ENCODE peak calls at places on chromosomes 4 and X, in seven cellular contexts. F is esophagus squamous epithelium, R is ovary, Q is right lobe of liver, A is HCT116, D is IMR-90, K is stomach. V is an unnamed sample.

GRCh38 chr4:186366326-186366725 is 100.3 kb downstream of the F11 start:
- DNase-seq in F (no peak), R (no peak), Q (no peak), A (no peak), D (no peak), K (no peak), V (no peak)

GRCh38 chrX:38117485-38117884 is 103.2 kb downstream of the SRPX start:
- DNase-seq in F (no peak), R (no peak), Q (peak; percentile 76), A (no peak), D (peak; percentile 24), K (peak; percentile 45), V (peak; percentile 72)

GRCh38 chr4:79576480-79576803 is 168.4 kb upstream of the GK2 start:
- DNase-seq in F (no peak), R (no peak), Q (no peak), A (no peak), D (peak; percentile 18), K (no peak), V (no peak)

GRCh38 chr4:157776930-157777329 is 395.9 kb downstream of the GASK1B start:
- DNase-seq in F (no peak), R (no peak), Q (peak; percentile 63), A (no peak), D (no peak), K (no peak), V (no peak)

GRCh38 chr4:108725457-108725856 is 37.4 kb downstream of the ETNPPL start:
- DNase-seq in F (no peak), R (no peak), Q (no peak), A (peak; percentile 13), D (no peak), K (no peak), V (no peak)

GRCh38 chrX:46561931-46562721 is 11.4 kb upstream of the CHST7 start:
- DNase-seq in F (no peak), R (no peak), Q (no peak), A (no peak), D (no peak), K (peak; percentile 41), V (no peak)

GRCh38 chrX:3651272-3651671 is 62.2 kb downstream of the PRKX start:
- DNase-seq in F (no peak), R (no peak), Q (no peak), A (peak; percentile 0), D (peak; percentile 49), K (no peak), V (no peak)

GRCh38 chr4:14552119-14552518 is 450.2 kb upstream of the CPEB2 start:
- DNase-seq in F (no peak), R (no peak), Q (no peak), A (no peak), D (no peak), K (no peak), V (no peak)

GRCh38 chrX:7925867-7926472 is 1.2 kb downstream of the PNPLA4 start:
- DNase-seq in F (no peak), R (peak; percentile 13), Q (peak; percentile 50), A (peak; percentile 27), D (peak; percentile 63), K (peak; percentile 63), V (peak; percentile 60)

GRCh38 chrX:17495052-17495451 is 120.1 kb downstream of the NHS start:
- DNase-seq in F (no peak), R (no peak), Q (no peak), A (no peak), D (no peak), K (no peak), V (no peak)

GRCh38 chr4:7904942-7905341 is 34.7 kb downstream of the AFAP1 start:
- DNase-seq in F (no peak), R (no peak), Q (no peak), A (no peak), D (peak; percentile 94), K (no peak), V (no peak)

GRCh38 chr4:30844861-30845582 is 124.9 kb downstream of the PCDH7 start:
- DNase-seq in F (no peak), R (no peak), Q (no peak), A (no peak), D (no peak), K (no peak), V (no peak)

GRCh38 chrX:95764972-95765451 is 919.6 kb upstream of the DIAPH2 start:
- DNase-seq in F (no peak), R (no peak), Q (peak; percentile 35), A (no peak), D (peak; percentile 23), K (no peak), V (no peak)

GRCh38 chrX:109939498-109939897 is 63.4 kb upstream of the TMEM164 start:
- DNase-seq in F (no peak), R (no peak), Q (no peak), A (no peak), D (no peak), K (no peak), V (no peak)

GRCh38 chr4:26022346-26022891 is 108.4 kb downstream of the SMIM20 start:
- DNase-seq in F (no peak), R (no peak), Q (no peak), A (no peak), D (peak; percentile 80), K (peak; percentile 68), V (peak; percentile 69)

GRCh38 chrX:24241822-24242648 is 71.8 kb downstream of the SUPT20HL2 start:
- DNase-seq in F (no peak), R (no peak), Q (no peak), A (no peak), D (peak; percentile 39), K (no peak), V (peak; percentile 74)

DNA sequence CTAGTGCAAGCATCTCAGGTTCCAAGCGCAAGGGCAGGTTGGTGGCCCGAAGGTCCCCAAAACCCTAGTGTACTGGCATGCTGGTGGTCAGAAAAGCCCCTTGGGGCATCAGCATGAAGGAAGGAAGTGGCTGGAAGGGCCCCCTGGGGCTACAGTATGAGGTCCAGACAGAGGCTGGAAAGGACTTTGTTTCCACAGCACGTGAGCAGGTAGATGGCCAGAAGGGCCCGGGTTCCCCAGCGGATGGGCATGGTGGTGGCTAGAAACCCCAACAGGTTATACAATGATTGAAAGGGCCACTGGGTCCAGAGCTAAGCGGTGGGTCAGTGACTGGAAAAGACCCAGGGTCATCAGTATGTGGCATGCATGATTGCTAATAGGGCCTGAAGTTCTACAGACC is 34.7 kb upstream of the DCAF8L1 start:
- DNase-seq in F (no peak), R (no peak), Q (no peak), A (no peak), D (no peak), K (no peak), V (no peak)
- TF ChIP-seq POLR2A in F (no peak), R (no peak), Q (no peak), A (no peak), D (no peak), K (no peak), V (no peak)

GRCh38 chrX:47637546-47638195 is 7.9 kb upstream of the CFP start:
- DNase-seq in F (no peak), R (peak; percentile 28), Q (no peak), A (no peak), D (no peak), K (peak; percentile 37), V (no peak)
- H3K4me3 ChIP-seq in F (no peak overlapping the region), R (no peak overlapping the region), Q (no peak overlapping the region), A (no peak overlapping the region), D (no peak overlapping the region), K (peak overlapping the region; percentile 20), V (no peak overlapping the region)

GRCh38 chr4:87117051-87117729 is 103.2 kb downstream of the KLHL8 start:
- DNase-seq in F (no peak), R (no peak), Q (no peak), A (no peak), D (no peak), K (no peak), V (no peak)
- H3K4me1 ChIP-seq in F (peaks cover 66% of the 10 kb centered on the region), R (peaks cover 7% of the 10 kb centered on the region), Q (no peaks in the 10 kb centered on the region), A (no peaks in the 10 kb centered on the region), D (peaks cover 26% of the 10 kb centered on the region), K (peaks cover 61% of the 10 kb centered on the region), V (peaks cover 35% of the 10 kb centered on the region)

DNA sequence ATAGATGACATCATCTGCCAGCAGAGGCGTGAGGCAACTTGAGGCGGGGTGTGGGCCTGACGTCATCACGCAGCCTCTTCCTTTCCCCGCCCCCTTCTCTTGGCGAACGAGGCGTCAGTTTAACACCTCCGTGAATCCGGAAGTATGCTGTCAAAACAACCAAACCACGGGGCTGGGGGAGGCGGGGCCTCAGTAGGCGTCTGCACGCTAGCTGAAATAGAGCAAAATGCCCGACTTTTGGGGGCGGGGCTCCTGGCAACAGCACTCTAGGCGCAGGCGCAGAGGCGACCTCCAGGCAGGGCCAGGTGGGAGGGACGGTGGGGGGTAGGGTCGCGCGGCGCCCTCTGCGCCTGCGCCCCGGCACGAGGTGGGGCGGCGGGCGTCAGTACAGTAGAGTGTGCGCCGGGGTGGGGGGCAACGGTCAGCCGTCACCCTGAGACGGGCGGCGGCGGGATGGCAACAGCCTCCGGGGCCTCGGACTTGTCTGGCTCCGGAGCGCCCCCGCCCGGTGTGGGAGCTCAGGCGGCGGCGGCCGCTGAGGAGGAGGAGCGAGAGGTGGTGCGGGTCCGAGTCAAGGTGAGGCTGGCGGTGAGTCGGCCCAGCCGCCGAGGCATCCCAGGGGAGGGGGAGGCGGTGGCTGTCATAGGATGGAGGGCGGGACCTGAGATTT is at the start of gene TBC1D25:
- DNase-seq in F (peak; percentile 83), R (peak; percentile 97), Q (peak; percentile 96), A (peak; percentile 96), D (peak; percentile 95), K (peak; percentile 97), V (peak; percentile 99)
- TF ChIP-seq POLR2A in F (no peak), R (no peak), Q (peak; percentile 55), A (no peak), D (peak; percentile 38), K (no peak), V (peak; percentile 55)

GRCh38 chrX:66163849-66164401 is at the start of gene HEPH:
- DNase-seq in F (no peak), R (peak; percentile 10), Q (no peak), A (no peak), D (peak; percentile 34), K (no peak), V (no peak)
- H3K4me3 ChIP-seq in F (no peak within 1 kb of the TSS), R (peak within 1 kb of the TSS; percentile 21), Q (no peak within 1 kb of the TSS), A (no peak within 1 kb of the TSS), D (peak within 1 kb of the TSS; percentile 43), K (peak within 1 kb of the TSS; percentile 34), V (no peak within 1 kb of the TSS)

GRCh38 chr4:168852933-168853713 is 156.9 kb downstream of the CBR4 start:
- DNase-seq in F (no peak), R (no peak), Q (no peak), A (no peak), D (no peak), K (no peak), V (no peak)

GRCh38 chr4:168853770-168854169 is 156.3 kb downstream of the CBR4 start:
- DNase-seq in F (no peak), R (no peak), Q (no peak), A (no peak), D (no peak), K (no peak), V (no peak)

GRCh38 chr4:168852387-168852786 is 157.7 kb downstream of the CBR4 start:
- DNase-seq in F (no peak), R (no peak), Q (no peak), A (no peak), D (no peak), K (no peak), V (no peak)

GRCh38 chr4:168856312-168856711 is 153.7 kb downstream of the CBR4 start:
- DNase-seq in F (no peak), R (no peak), Q (no peak), A (no peak), D (peak; percentile 97), K (no peak), V (no peak)

GRCh38 chr4:168854216-168854921 is 155.7 kb downstream of the CBR4 start:
- DNase-seq in F (no peak), R (no peak), Q (no peak), A (no peak), D (no peak), K (no peak), V (no peak)
- H3K4me1 ChIP-seq in F (peaks cover 79% of the 10 kb centered on the region), R (peaks cover 27% of the 10 kb centered on the region), Q (no peaks in the 10 kb centered on the region), A (no peaks in the 10 kb centered on the region), D (peaks cover 27% of the 10 kb centered on the region), K (peaks cover 78% of the 10 kb centered on the region), V (no peaks in the 10 kb centered on the region)

GRCh38 chrX:154378799-154379568 is at the start of gene EMD:
- DNase-seq in F (peak; percentile 95), R (peak; percentile 95), Q (peak; percentile 97), A (peak; percentile 91), D (peak; percentile 96), K (peak; percentile 96), V (peak; percentile 97)
- TF ChIP-seq POLR2A in F (no peak), R (peak; percentile 94), Q (peak; percentile 69), A (no peak), D (peak; percentile 88), K (peak; percentile 31), V (peak; percentile 81)